ENCODE peak calls at places on chromosomes 5 and 9, in ten cellular contexts. G is HEK293T; Z is heart right ventricle; K is stimulated activated effector memory CD8-positive, alpha-beta T cell treated with anti-CD3 and anti-CD28 coated beads, Interleukin-12 subunit alpha, Interleukin-12 subunit beta, amount 100 ng/mL, for 72 hours; A is endothelial cell; J is GM04503; H is H1; F is H9; V is brain microvascular endothelial cell; Y is AML-193. X is an unnamed sample.

GRCh38 chr5:72441094-72441723 is 66.0 kb downstream of the ZNF366 start:
- DNase-seq in G (no peak), Z (no peak), K (no peak), A (no peak), J (no peak), H (no peak), F (no peak), V (peak), Y (no peak), X (no peak)

GRCh38 chr5:174311531-174312269 is 266.2 kb downstream of the NSG2 start:
- DNase-seq in G (peak), Z (peak), K (peak), A (peak), J (no peak), H (no peak), F (peak), V (peak), Y (peak), X (peak)

GRCh38 chr9:77018058-77019009 is 1.1 kb upstream of the FOXB2 start:
- DNase-seq in G (peak), Z (no peak), K (peak), A (peak), J (no peak), H (no peak), F (peak), V (no peak), Y (no peak), X (no peak)

GRCh38 chr5:61901997-61902396 is 404.0 kb upstream of the KIF2A start:
- DNase-seq in G (no peak), Z (no peak), K (no peak), A (no peak), J (no peak), H (no peak), F (no peak), V (no peak), Y (no peak), X (peak)

GRCh38 chr5:139088024-139088423 is 110.1 kb downstream of the SIL1 start:
- DNase-seq in G (no peak), Z (no peak), K (no peak), A (no peak), J (no peak), H (no peak), F (no peak), V (no peak), Y (no peak), X (no peak)

GRCh38 chr9:89865981-89866380 is 261.2 kb downstream of the GADD45G start:
- DNase-seq in G (no peak), Z (no peak), K (no peak), A (no peak), J (no peak), H (no peak), F (no peak), V (no peak), Y (no peak), X (no peak)

GRCh38 chr9:116861321-116861720 is 174.2 kb downstream of the TRIM32 start:
- DNase-seq in G (no peak), Z (no peak), K (no peak), A (no peak), J (no peak), H (no peak), F (no peak), V (no peak), Y (no peak), X (no peak)

GRCh38 chr5:172827843-172828242 is 6.2 kb upstream of the ERGIC1 start:
- DNase-seq in G (no peak), Z (no peak), K (no peak), A (no peak), J (no peak), H (no peak), F (peak), V (no peak), Y (no peak), X (no peak)

GRCh38 chr5:59380350-59380951 is 513.1 kb downstream of the PDE4D start:
- DNase-seq in G (peak), Z (no peak), K (no peak), A (no peak), J (peak), H (no peak), F (no peak), V (peak), Y (peak), X (no peak)

GRCh38 chr9:72954431-72955420 is 1.9 kb upstream of the ALDH1A1 start:
- DNase-seq in G (no peak), Z (no peak), K (no peak), A (no peak), J (peak), H (no peak), F (no peak), V (no peak), Y (no peak), X (no peak)

GRCh38 chr9:36102742-36103495 is 33.6 kb upstream of the GLIPR2 start:
- DNase-seq in G (peak), Z (peak), K (peak), A (peak), J (peak), H (peak), F (peak), V (peak), Y (peak), X (peak)

GRCh38 chr5:169735913-169736312 is 98.8 kb downstream of the DOCK2 start:
- DNase-seq in G (no peak), Z (no peak), K (no peak), A (no peak), J (no peak), H (no peak), F (no peak), V (no peak), Y (no peak), X (no peak)

GRCh38 chr5:74567351-74567870 is 73.1 kb downstream of the ENC1 start:
- DNase-seq in G (no peak), Z (no peak), K (no peak), A (no peak), J (no peak), H (no peak), F (no peak), V (no peak), Y (no peak), X (no peak)

GRCh38 chr5:132074772-132075718 is 1.5 kb downstream of the CSF2 start:
- DNase-seq in G (no peak), Z (no peak), K (no peak), A (no peak), J (no peak), H (no peak), F (no peak), V (no peak), Y (no peak), X (no peak)